ENCODE peak calls at places on chromosomes 4 and X, in four cellular contexts. S is lung, J is neuronal stem cell, F is SJSA1. L is an unnamed sample.

GRCh38 chrX:46722742-46723568 is 36.0 kb downstream of the SLC9A7 start:
- DNase-seq in S (no peak), J (no peak), F (no peak), L (no peak)

GRCh38 chr4:183632689-183633088 is 26.3 kb downstream of the RWDD4 start:
- DNase-seq in S (no peak), J (no peak), F (no peak), L (no peak)

GRCh38 chrX:137565921-137566745 is at the start of gene ZIC3:
- DNase-seq in S (peak), J (no peak), F (no peak), L (peak)

GRCh38 chr4:152115794-152116193 is 355.0 kb upstream of the GATB start:
- DNase-seq in S (no peak), J (no peak), F (no peak), L (no peak)

GRCh38 chr4:2806392-2807355 is 13.8 kb downstream of the SH3BP2 start:
- DNase-seq in S (peak), J (no peak), F (no peak), L (no peak)

GRCh38 chr4:156924774-156925173 is 46.8 kb downstream of the PDGFC start:
- DNase-seq in S (no peak), J (no peak), F (no peak), L (no peak)

GRCh38 chr4:92636038-92636825 is 332.5 kb downstream of the GRID2 start:
- DNase-seq in S (no peak), J (no peak), F (no peak), L (no peak)

GRCh38 chrX:12946838-12947544 is 27.9 kb upstream of the TMSB4X start:
- DNase-seq in S (peak), J (peak), F (peak), L (peak)

GRCh38 chr4:6225469-6225868 is 25.1 kb upstream of the JAKMIP1 start:
- DNase-seq in S (no peak), J (peak), F (no peak), L (peak)

GRCh38 chr4:8381814-8382581 is 58.5 kb downstream of the ACOX3 start:
- DNase-seq in S (no peak), J (no peak), F (no peak), L (no peak)

GRCh38 chr4:8379771-8380170 is 60.8 kb downstream of the ACOX3 start:
- DNase-seq in S (no peak), J (no peak), F (no peak), L (no peak)

GRCh38 chr4:8378776-8379175 is 61.7 kb downstream of the ACOX3 start:
- DNase-seq in S (no peak), J (no peak), F (no peak), L (no peak)

GRCh38 chr4:8379281-8379680 is 61.2 kb downstream of the ACOX3 start:
- DNase-seq in S (no peak), J (no peak), F (no peak), L (no peak)

DNA sequence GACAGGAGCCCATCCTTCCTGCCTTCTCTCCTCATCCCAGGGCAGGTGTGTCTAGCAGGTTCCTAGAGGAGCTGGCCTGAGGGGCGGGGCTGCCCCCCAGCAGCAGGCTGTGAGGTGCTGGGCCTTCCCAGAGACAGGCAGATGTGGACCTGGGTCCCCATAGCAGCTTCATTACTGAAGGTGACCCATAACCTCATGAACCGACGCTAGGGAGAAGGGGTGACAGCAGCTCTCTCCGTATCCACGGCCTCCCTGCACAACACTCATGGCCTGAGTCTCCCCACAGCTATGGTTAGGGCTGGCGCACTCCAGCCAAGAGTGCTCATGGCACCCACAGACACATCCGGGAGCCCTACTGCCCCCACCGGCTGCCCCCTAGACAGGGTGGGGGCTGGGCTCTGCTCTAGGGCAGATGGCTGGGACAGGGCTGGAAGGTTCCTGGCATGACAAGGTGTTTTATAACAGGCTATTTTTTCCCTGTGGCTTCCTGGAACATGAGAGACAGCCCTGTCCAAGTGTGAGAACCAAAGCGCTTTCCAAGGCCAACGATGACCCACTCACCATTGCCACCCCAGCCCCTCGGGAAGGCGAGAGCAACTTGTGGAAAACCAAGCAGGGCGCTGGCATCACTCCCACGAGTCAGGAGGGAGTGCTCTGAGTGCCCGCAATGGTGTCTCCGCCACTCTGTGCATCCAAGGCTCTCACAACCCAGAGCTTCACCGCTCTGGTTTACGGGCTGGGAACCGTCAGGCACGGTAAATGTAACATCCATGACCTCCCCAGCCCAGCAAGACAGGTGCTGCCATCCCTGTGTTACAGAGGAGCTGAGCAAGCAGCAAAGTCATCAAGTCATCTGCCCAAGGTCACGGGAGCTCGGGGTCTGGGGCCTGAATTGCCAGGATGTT is 59.8 kb downstream of the ACOX3 start:
- DNase-seq in S (no peak), J (no peak), F (no peak), L (no peak)
- H3K27ac ChIP-seq in S (peak), J (no peak), F (no peak), L (no peak)

GRCh38 chrX:105460366-105460765 is 239.9 kb upstream of the TEX13A start:
- DNase-seq in S (no peak), J (no peak), F (no peak), L (no peak)
- H3K27ac ChIP-seq in S (no peak), J (no peak), F (no peak), L (no peak)

GRCh38 chrX:44844204-44844603 is 383 bp downstream of the DUSP21 start:
- DNase-seq in S (no peak), J (no peak), F (no peak), L (no peak)
- H3K27ac ChIP-seq in S (no peak), J (no peak), F (no peak), L (no peak)

GRCh38 chr4:53551963-53552362 is 39.3 kb downstream of the LNX1 start:
- DNase-seq in S (no peak), J (no peak), F (no peak), L (no peak)

GRCh38 chr4:53553486-53554210 is 37.6 kb downstream of the LNX1 start:
- DNase-seq in S (no peak), J (no peak), F (no peak), L (no peak)

GRCh38 chr4:53555111-53555510 is 36.2 kb downstream of the LNX1 start:
- DNase-seq in S (no peak), J (no peak), F (no peak), L (no peak)

GRCh38 chr4:53551281-53551864 is 39.9 kb downstream of the LNX1 start:
- DNase-seq in S (no peak), J (no peak), F (no peak), L (no peak)

DNA sequence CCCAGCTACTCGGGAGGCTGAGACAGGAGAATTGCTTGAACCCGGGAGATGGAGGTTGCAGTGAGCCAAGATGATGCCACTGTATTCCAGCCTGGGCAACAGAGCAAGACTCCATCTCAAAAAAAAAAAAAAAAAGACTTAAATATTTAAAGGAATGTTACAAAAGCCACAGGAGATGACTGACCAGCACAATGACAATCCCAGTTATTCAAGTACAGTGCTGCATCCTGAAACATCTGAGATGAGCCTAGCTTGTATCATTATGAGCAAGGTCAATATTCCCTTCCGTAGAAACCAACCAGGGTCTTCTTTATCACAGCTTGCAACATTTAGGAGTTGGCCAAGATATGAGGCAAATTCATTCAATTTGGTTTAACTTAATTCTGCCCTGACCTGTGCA is 38.6 kb downstream of the LNX1 start:
- DNase-seq in S (no peak), J (no peak), F (no peak), L (no peak)
- H3K27ac ChIP-seq in S (no peak), J (no peak), F (no peak), L (no peak)

DNA sequence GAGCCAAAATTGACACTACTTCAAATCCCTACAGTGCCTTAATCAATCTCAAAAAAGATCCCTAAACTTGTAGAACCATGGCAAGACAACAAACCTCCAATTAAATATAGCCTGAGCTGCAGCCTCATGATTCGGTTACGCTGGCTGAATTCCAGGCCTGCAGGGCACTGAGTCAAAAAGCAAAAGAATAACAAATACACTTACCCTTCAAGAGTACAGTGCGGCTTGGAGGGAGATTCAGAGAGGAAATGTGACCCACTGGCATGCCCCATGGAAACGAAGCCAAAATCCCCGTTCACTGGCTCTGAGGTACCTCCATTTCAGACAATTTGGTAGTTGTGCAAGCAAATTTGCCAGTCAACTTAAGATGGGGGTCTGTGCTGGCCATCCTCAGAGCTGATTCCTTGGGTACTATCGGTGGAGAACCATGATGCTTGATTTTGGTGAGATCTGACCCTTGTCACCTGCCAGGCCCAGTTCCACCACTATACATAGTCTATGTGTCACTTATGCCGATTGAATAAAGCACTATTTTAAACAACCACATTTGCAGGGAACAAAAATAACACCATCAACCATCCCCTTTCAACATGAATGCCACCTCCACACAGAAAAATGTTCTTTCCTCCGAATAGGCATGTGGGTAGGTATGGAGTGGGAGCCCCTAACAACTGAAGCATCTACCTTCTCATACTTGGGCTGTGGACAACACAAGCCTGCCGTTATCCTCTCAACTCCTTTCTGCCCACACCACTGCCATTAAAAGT is 2.1 kb downstream of the C4orf54 start:
- DNase-seq in S (no peak), J (no peak), F (peak), L (no peak)
- H3K27ac ChIP-seq in S (peak), J (no peak), F (peak), L (no peak)

DNA sequence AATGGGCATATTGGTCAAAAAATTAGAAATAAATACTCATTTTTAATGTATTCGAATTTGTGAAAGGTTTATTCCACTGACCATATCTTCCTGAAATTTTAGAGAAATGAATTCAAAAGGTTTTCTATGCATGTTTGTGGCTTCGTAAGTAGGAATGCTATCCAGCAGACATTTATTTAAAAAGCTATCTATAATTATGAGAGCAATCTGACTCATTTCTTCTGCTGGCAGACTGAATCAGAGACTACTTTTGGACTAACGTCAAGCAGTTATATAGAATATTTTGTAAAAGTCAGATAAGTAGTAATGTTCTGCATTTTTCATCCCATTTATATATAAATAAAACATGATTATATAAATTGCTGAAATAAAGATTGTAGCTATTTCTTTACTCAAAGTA is 125.0 kb downstream of the SPCS3 start:
- DNase-seq in S (no peak), J (no peak), F (no peak), L (no peak)
- H3K27ac ChIP-seq in S (no peak), J (no peak), F (peak), L (no peak)

GRCh38 chr4:140188975-140189374 is 35.0 kb upstream of the MAML3 start:
- DNase-seq in S (peak), J (no peak), F (no peak), L (no peak)

GRCh38 chr4:140185725-140186124 is 31.7 kb upstream of the MAML3 start:
- DNase-seq in S (no peak), J (no peak), F (no peak), L (no peak)

GRCh38 chr4:140189846-140190245 is 35.9 kb upstream of the MAML3 start:
- DNase-seq in S (no peak), J (no peak), F (no peak), L (no peak)

GRCh38 chr4:140187316-140187695 is 33.3 kb upstream of the MAML3 start:
- DNase-seq in S (no peak), J (no peak), F (no peak), L (no peak)

GRCh38 chr4:140186651-140187315 is 32.8 kb upstream of the MAML3 start:
- DNase-seq in S (no peak), J (no peak), F (no peak), L (no peak)
- H3K27ac ChIP-seq in S (no peak), J (no peak), F (no peak), L (no peak)

GRCh38 chr4:85905761-85906160 is 430.8 kb downstream of the ARHGAP24 start:
- DNase-seq in S (no peak), J (no peak), F (no peak), L (no peak)
- H3K27ac ChIP-seq in S (no peak), J (no peak), F (no peak), L (no peak)

GRCh38 chr4:121822796-121823504 is 733 bp downstream of the CCNA2 start:
- DNase-seq in S (no peak), J (peak), F (peak), L (peak)
- H3K27ac ChIP-seq in S (no peak), J (peak), F (peak), L (peak)

GRCh38 chr4:17664755-17665154 is 50.3 kb downstream of the MED28 start:
- DNase-seq in S (no peak), J (no peak), F (no peak), L (no peak)
- H3K27ac ChIP-seq in S (no peak), J (no peak), F (no peak), L (no peak)

L was measured in GM23338.